ENCODE peak calls at places on chromosome 18, in seven cellular contexts. One of them, this sample, is unnamed.

GRCh38 chr18:66749030-66749429 is 145.1 kb upstream of the CDH19 start:
- DNase-seq in neuronal stem cell: no peak
- DNase-seq in IMR-90: no peak
- DNase-seq in H9: no peak
- DNase-seq in mesendoderm: peak
- DNase-seq in H1: no peak
- DNase-seq in trophoblast cell: no peak
- DNase-seq in this sample: no peak

GRCh38 chr18:48021273-48021914 is 90.9 kb upstream of the SMAD2 start:
- DNase-seq in neuronal stem cell: no peak
- DNase-seq in IMR-90: no peak
- DNase-seq in H9: no peak
- DNase-seq in mesendoderm: no peak
- DNase-seq in H1: no peak
- DNase-seq in trophoblast cell: no peak
- DNase-seq in this sample: no peak

GRCh38 chr18:13223341-13224148 is 5.0 kb downstream of the LDLRAD4 start:
- DNase-seq in neuronal stem cell: no peak
- DNase-seq in IMR-90: no peak
- DNase-seq in H9: no peak
- DNase-seq in mesendoderm: no peak
- DNase-seq in H1: no peak
- DNase-seq in trophoblast cell: peak
- DNase-seq in this sample: no peak

GRCh38 chr18:48835745-48836191 is 115.0 kb downstream of the SMAD7 start:
- DNase-seq in neuronal stem cell: no peak
- DNase-seq in IMR-90: no peak
- DNase-seq in H9: no peak
- DNase-seq in mesendoderm: no peak
- DNase-seq in H1: no peak
- DNase-seq in trophoblast cell: no peak
- DNase-seq in this sample: no peak

GRCh38 chr18:28163201-28163778 is 13.6 kb downstream of the CDH2 start:
- DNase-seq in neuronal stem cell: no peak
- DNase-seq in IMR-90: peak
- DNase-seq in H9: no peak
- DNase-seq in mesendoderm: no peak
- DNase-seq in H1: no peak
- DNase-seq in trophoblast cell: no peak
- DNase-seq in this sample: no peak

GRCh38 chr18:74373428-74373827 is 57.8 kb downstream of the C18orf63 start:
- DNase-seq in neuronal stem cell: no peak
- DNase-seq in IMR-90: no peak
- DNase-seq in H9: no peak
- DNase-seq in mesendoderm: no peak
- DNase-seq in H1: no peak
- DNase-seq in trophoblast cell: no peak
- DNase-seq in this sample: no peak

GRCh38 chr18:55633032-55633431 is 45.0 kb upstream of the TCF4 start:
- DNase-seq in neuronal stem cell: no peak
- DNase-seq in IMR-90: no peak
- DNase-seq in H9: no peak
- DNase-seq in mesendoderm: no peak
- DNase-seq in H1: no peak
- DNase-seq in trophoblast cell: peak
- DNase-seq in this sample: no peak

GRCh38 chr18:63936156-63936931 is 12.8 kb upstream of the HMSD start:
- DNase-seq in neuronal stem cell: peak
- DNase-seq in IMR-90: peak
- DNase-seq in H9: peak
- DNase-seq in mesendoderm: peak
- DNase-seq in H1: peak
- DNase-seq in trophoblast cell: peak
- DNase-seq in this sample: peak

GRCh38 chr18:79599503-79599931 is 80.1 kb upstream of the CTDP1 start:
- DNase-seq in neuronal stem cell: no peak
- DNase-seq in IMR-90: peak
- DNase-seq in H9: no peak
- DNase-seq in mesendoderm: peak
- DNase-seq in H1: no peak
- DNase-seq in trophoblast cell: no peak
- DNase-seq in this sample: peak

GRCh38 chr18:35389095-35389618 is 12.0 kb upstream of the ZNF396 start:
- DNase-seq in neuronal stem cell: no peak
- DNase-seq in IMR-90: peak
- DNase-seq in H9: no peak
- DNase-seq in mesendoderm: no peak
- DNase-seq in H1: no peak
- DNase-seq in trophoblast cell: peak
- DNase-seq in this sample: peak

GRCh38 chr18:48806551-48807261 is 144.1 kb downstream of the SMAD7 start:
- DNase-seq in neuronal stem cell: no peak
- DNase-seq in IMR-90: no peak
- DNase-seq in H9: peak
- DNase-seq in mesendoderm: peak
- DNase-seq in H1: no peak
- DNase-seq in trophoblast cell: no peak
- DNase-seq in this sample: no peak

GRCh38 chr18:51196811-51197660 is 445 bp downstream of the MEX3C start:
- DNase-seq in neuronal stem cell: peak
- DNase-seq in IMR-90: peak
- DNase-seq in H9: peak
- DNase-seq in mesendoderm: peak
- DNase-seq in H1: no peak
- DNase-seq in trophoblast cell: peak
- DNase-seq in this sample: peak

GRCh38 chr18:5309888-5310470 is 14.5 kb upstream of the ZBTB14 start:
- DNase-seq in neuronal stem cell: no peak
- DNase-seq in IMR-90: no peak
- DNase-seq in H9: no peak
- DNase-seq in mesendoderm: no peak
- DNase-seq in H1: no peak
- DNase-seq in trophoblast cell: no peak
- DNase-seq in this sample: no peak

GRCh38 chr18:30386624-30387023 is 655.9 kb downstream of the DSC3 start:
- DNase-seq in neuronal stem cell: no peak
- DNase-seq in IMR-90: no peak
- DNase-seq in H9: no peak
- DNase-seq in mesendoderm: peak
- DNase-seq in H1: no peak
- DNase-seq in trophoblast cell: no peak
- DNase-seq in this sample: no peak

GRCh38 chr18:76572517-76573247 is 77.6 kb upstream of the ZNF516 start:
- DNase-seq in neuronal stem cell: no peak
- DNase-seq in IMR-90: no peak
- DNase-seq in H9: no peak
- DNase-seq in mesendoderm: no peak
- DNase-seq in H1: no peak
- DNase-seq in trophoblast cell: no peak
- DNase-seq in this sample: peak

GRCh38 chr18:9242987-9243386 is 91.6 kb upstream of the TWSG1 start:
- DNase-seq in neuronal stem cell: no peak
- DNase-seq in IMR-90: no peak
- DNase-seq in H9: no peak
- DNase-seq in mesendoderm: no peak
- DNase-seq in H1: no peak
- DNase-seq in trophoblast cell: no peak
- DNase-seq in this sample: no peak

GRCh38 chr18:25563816-25564370 is 211.9 kb upstream of the ZNF521 start:
- DNase-seq in neuronal stem cell: no peak
- DNase-seq in IMR-90: no peak
- DNase-seq in H9: no peak
- DNase-seq in mesendoderm: no peak
- DNase-seq in H1: no peak
- DNase-seq in trophoblast cell: no peak
- DNase-seq in this sample: no peak

GRCh38 chr18:25561923-25562322 is 210.0 kb upstream of the ZNF521 start:
- DNase-seq in neuronal stem cell: peak
- DNase-seq in IMR-90: peak
- DNase-seq in H9: no peak
- DNase-seq in mesendoderm: peak
- DNase-seq in H1: no peak
- DNase-seq in trophoblast cell: peak
- DNase-seq in this sample: peak

GRCh38 chr18:25568926-25569325 is 217.0 kb upstream of the ZNF521 start:
- DNase-seq in neuronal stem cell: no peak
- DNase-seq in IMR-90: no peak
- DNase-seq in H9: no peak
- DNase-seq in mesendoderm: no peak
- DNase-seq in H1: no peak
- DNase-seq in trophoblast cell: no peak
- DNase-seq in this sample: no peak

GRCh38 chr18:25560369-25560768 is 208.4 kb upstream of the ZNF521 start:
- DNase-seq in neuronal stem cell: no peak
- DNase-seq in IMR-90: no peak
- DNase-seq in H9: no peak
- DNase-seq in mesendoderm: no peak
- DNase-seq in H1: no peak
- DNase-seq in trophoblast cell: no peak
- DNase-seq in this sample: no peak

DNA sequence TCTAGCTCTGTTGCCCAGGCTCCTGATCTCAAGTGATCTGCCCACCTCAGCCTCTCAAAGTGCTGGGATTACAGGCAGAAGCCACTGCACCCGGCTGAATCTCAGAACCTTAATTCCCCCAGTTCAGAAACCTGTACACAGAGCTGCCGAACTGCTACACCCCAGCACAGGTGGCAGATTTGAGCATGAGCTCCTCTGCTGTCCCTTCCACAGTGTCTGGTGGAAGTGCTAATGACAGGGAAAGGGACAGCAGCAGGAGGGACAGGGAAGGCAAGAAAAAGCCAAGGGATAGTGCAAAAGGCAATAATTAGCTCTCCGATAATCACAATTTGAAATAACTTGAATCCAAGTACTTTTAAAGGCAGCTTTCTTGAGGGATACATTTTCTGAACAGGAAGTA is 211.4 kb upstream of the ZNF521 start:
- DNase-seq in neuronal stem cell: no peak
- DNase-seq in IMR-90: no peak
- DNase-seq in H9: no peak
- DNase-seq in mesendoderm: no peak
- DNase-seq in H1: no peak
- DNase-seq in trophoblast cell: no peak
- DNase-seq in this sample: no peak
- H3K18ac ChIP-seq in neuronal stem cell: no peak
- H3K18ac ChIP-seq in IMR-90: no peak
- H3K18ac ChIP-seq in H9: no peak
- H3K18ac ChIP-seq in mesendoderm: no peak
- H3K18ac ChIP-seq in H1: no peak
- H3K18ac ChIP-seq in trophoblast cell: no peak
- H3K18ac ChIP-seq in this sample: no peak

DNA sequence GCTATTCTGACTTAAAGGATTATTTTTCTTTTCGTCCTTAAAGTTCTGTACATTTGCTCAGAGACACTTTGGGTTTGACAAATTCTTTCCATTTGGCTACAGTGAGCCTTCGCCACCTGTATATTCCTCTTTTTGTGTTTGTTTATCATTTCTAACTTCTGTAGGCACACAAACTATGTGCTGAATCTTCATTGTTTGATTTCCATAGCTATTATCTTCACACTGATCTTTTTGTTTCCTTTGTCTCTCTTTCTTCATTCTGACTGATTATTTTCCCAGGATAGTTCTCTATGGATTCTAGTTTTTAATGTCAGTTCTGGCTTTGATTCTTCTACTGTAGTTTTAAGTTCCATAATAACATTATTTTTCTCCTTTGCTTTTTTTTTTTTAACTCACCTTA is 350.2 kb downstream of the ZNF521 start:
- DNase-seq in neuronal stem cell: no peak
- DNase-seq in IMR-90: no peak
- DNase-seq in H9: no peak
- DNase-seq in mesendoderm: no peak
- DNase-seq in H1: no peak
- DNase-seq in trophoblast cell: peak
- DNase-seq in this sample: no peak
- H3K18ac ChIP-seq in neuronal stem cell: no peak
- H3K18ac ChIP-seq in IMR-90: no peak
- H3K18ac ChIP-seq in H9: no peak
- H3K18ac ChIP-seq in mesendoderm: no peak
- H3K18ac ChIP-seq in H1: no peak
- H3K18ac ChIP-seq in trophoblast cell: no peak
- H3K18ac ChIP-seq in this sample: no peak

GRCh38 chr18:26403451-26403850 is 144.9 kb downstream of the KCTD1 start:
- DNase-seq in neuronal stem cell: no peak
- DNase-seq in IMR-90: no peak
- DNase-seq in H9: no peak
- DNase-seq in mesendoderm: no peak
- DNase-seq in H1: no peak
- DNase-seq in trophoblast cell: no peak
- DNase-seq in this sample: no peak

GRCh38 chr18:26405190-26405781 is 143.1 kb downstream of the KCTD1 start:
- DNase-seq in neuronal stem cell: no peak
- DNase-seq in IMR-90: peak
- DNase-seq in H9: peak
- DNase-seq in mesendoderm: peak
- DNase-seq in H1: no peak
- DNase-seq in trophoblast cell: peak
- DNase-seq in this sample: peak

GRCh38 chr18:26406294-26406693 is 142.1 kb downstream of the KCTD1 start:
- DNase-seq in neuronal stem cell: no peak
- DNase-seq in IMR-90: no peak
- DNase-seq in H9: no peak
- DNase-seq in mesendoderm: no peak
- DNase-seq in H1: no peak
- DNase-seq in trophoblast cell: no peak
- DNase-seq in this sample: no peak

GRCh38 chr18:26406854-26407517 is 141.4 kb downstream of the KCTD1 start:
- DNase-seq in neuronal stem cell: no peak
- DNase-seq in IMR-90: no peak
- DNase-seq in H9: no peak
- DNase-seq in mesendoderm: no peak
- DNase-seq in H1: no peak
- DNase-seq in trophoblast cell: no peak
- DNase-seq in this sample: no peak

GRCh38 chr18:26407721-26408601 is 140.4 kb downstream of the KCTD1 start:
- DNase-seq in neuronal stem cell: no peak
- DNase-seq in IMR-90: no peak
- DNase-seq in H9: no peak
- DNase-seq in mesendoderm: no peak
- DNase-seq in H1: no peak
- DNase-seq in trophoblast cell: peak
- DNase-seq in this sample: no peak
- H3K18ac ChIP-seq in neuronal stem cell: no peak
- H3K18ac ChIP-seq in IMR-90: no peak
- H3K18ac ChIP-seq in H9: no peak
- H3K18ac ChIP-seq in mesendoderm: no peak
- H3K18ac ChIP-seq in H1: no peak
- H3K18ac ChIP-seq in trophoblast cell: no peak
- H3K18ac ChIP-seq in this sample: no peak

GRCh38 chr18:1412660-1413659 is 508.3 kb downstream of the ADCYAP1 start:
- DNase-seq in neuronal stem cell: no peak
- DNase-seq in IMR-90: no peak
- DNase-seq in H9: no peak
- DNase-seq in mesendoderm: no peak
- DNase-seq in H1: no peak
- DNase-seq in trophoblast cell: no peak
- DNase-seq in this sample: no peak

GRCh38 chr18:1408331-1408835 is 503.7 kb downstream of the ADCYAP1 start:
- DNase-seq in neuronal stem cell: no peak
- DNase-seq in IMR-90: no peak
- DNase-seq in H9: no peak
- DNase-seq in mesendoderm: no peak
- DNase-seq in H1: no peak
- DNase-seq in trophoblast cell: no peak
- DNase-seq in this sample: no peak
- H3K18ac ChIP-seq in neuronal stem cell: no peak
- H3K18ac ChIP-seq in IMR-90: no peak
- H3K18ac ChIP-seq in H9: no peak
- H3K18ac ChIP-seq in mesendoderm: no peak
- H3K18ac ChIP-seq in H1: no peak
- H3K18ac ChIP-seq in trophoblast cell: no peak
- H3K18ac ChIP-seq in this sample: no peak